ENCODE peak calls at places on chromosome 21, in seven cellular contexts. One of them, this sample, is unnamed. For H3K4me1, the result is how much of the 10 kb centered on the place peaks cover.

GRCh38 chr21:32611471-32611997 is 643 bp downstream of the CFAP298 start:
- DNase-seq in esophagus squamous epithelium: no peak
- DNase-seq in GM12878: no peak
- DNase-seq in mammary epithelial cell: peak
- DNase-seq in kidney: no peak
- DNase-seq in heart right ventricle: peak
- DNase-seq in IMR-90: peak
- DNase-seq in this sample: no peak

GRCh38 chr21:32590130-32590529 is 4.8 kb upstream of the TCP10L start:
- DNase-seq in esophagus squamous epithelium: no peak
- DNase-seq in IMR-90: no peak
- DNase-seq in mammary epithelial cell: no peak
- DNase-seq in GM12878: no peak
- DNase-seq in kidney: no peak
- DNase-seq in heart right ventricle: no peak
- DNase-seq in this sample: no peak

GRCh38 chr21:31570824-31571425 is 88.6 kb upstream of the SOD1 start:
- DNase-seq in IMR-90: no peak
- DNase-seq in heart right ventricle: no peak
- DNase-seq in GM12878: no peak
- DNase-seq in esophagus squamous epithelium: no peak
- DNase-seq in mammary epithelial cell: no peak
- DNase-seq in kidney: no peak
- DNase-seq in this sample: no peak

GRCh38 chr21:27422435-27422834 is 455.5 kb upstream of the ADAMTS5 start:
- DNase-seq in kidney: no peak
- DNase-seq in IMR-90: peak
- DNase-seq in mammary epithelial cell: peak
- DNase-seq in esophagus squamous epithelium: no peak
- DNase-seq in GM12878: no peak
- DNase-seq in heart right ventricle: no peak
- DNase-seq in this sample: no peak

GRCh38 chr21:33866851-33867250 is 48.8 kb downstream of the ATP5PO start:
- DNase-seq in kidney: no peak
- DNase-seq in esophagus squamous epithelium: no peak
- DNase-seq in heart right ventricle: no peak
- DNase-seq in IMR-90: peak
- DNase-seq in GM12878: no peak
- DNase-seq in mammary epithelial cell: no peak
- DNase-seq in this sample: no peak

GRCh38 chr21:24727803-24728425 is 879.4 kb downstream of the MRPL39 start:
- DNase-seq in kidney: no peak
- DNase-seq in GM12878: no peak
- DNase-seq in heart right ventricle: no peak
- DNase-seq in esophagus squamous epithelium: no peak
- DNase-seq in IMR-90: peak
- DNase-seq in mammary epithelial cell: no peak
- DNase-seq in this sample: no peak

GRCh38 chr21:35075546-35075945 is 26.4 kb upstream of the RUNX1 start:
- DNase-seq in kidney: no peak
- DNase-seq in mammary epithelial cell: peak
- DNase-seq in GM12878: no peak
- DNase-seq in IMR-90: peak
- DNase-seq in heart right ventricle: no peak
- DNase-seq in esophagus squamous epithelium: no peak
- DNase-seq in this sample: no peak

GRCh38 chr21:26966978-26967913 is at the start of gene ADAMTS5:
- DNase-seq in IMR-90: peak
- DNase-seq in GM12878: no peak
- DNase-seq in esophagus squamous epithelium: no peak
- DNase-seq in kidney: peak
- DNase-seq in heart right ventricle: peak
- DNase-seq in mammary epithelial cell: peak
- DNase-seq in this sample: peak

GRCh38 chr21:25949701-25950100 is 214.9 kb downstream of the GABPA start:
- DNase-seq in mammary epithelial cell: no peak
- DNase-seq in kidney: no peak
- DNase-seq in esophagus squamous epithelium: no peak
- DNase-seq in IMR-90: no peak
- DNase-seq in GM12878: no peak
- DNase-seq in heart right ventricle: no peak
- DNase-seq in this sample: no peak

GRCh38 chr21:33874161-33874560 is 41.4 kb downstream of the ATP5PO start:
- DNase-seq in esophagus squamous epithelium: no peak
- DNase-seq in heart right ventricle: no peak
- DNase-seq in kidney: no peak
- DNase-seq in GM12878: no peak
- DNase-seq in mammary epithelial cell: no peak
- DNase-seq in IMR-90: no peak
- DNase-seq in this sample: no peak

GRCh38 chr21:25464275-25464674 is 143.0 kb downstream of the MRPL39 start:
- DNase-seq in IMR-90: no peak
- DNase-seq in kidney: no peak
- DNase-seq in heart right ventricle: no peak
- DNase-seq in mammary epithelial cell: peak
- DNase-seq in GM12878: no peak
- DNase-seq in esophagus squamous epithelium: no peak
- DNase-seq in this sample: no peak

GRCh38 chr21:35408401-35408800 is 359.3 kb upstream of the RUNX1 start:
- DNase-seq in esophagus squamous epithelium: no peak
- DNase-seq in heart right ventricle: no peak
- DNase-seq in GM12878: no peak
- DNase-seq in kidney: no peak
- DNase-seq in IMR-90: peak
- DNase-seq in mammary epithelial cell: peak
- DNase-seq in this sample: no peak

GRCh38 chr21:40719615-40720014 is 127.3 kb downstream of the DSCAM start:
- DNase-seq in IMR-90: no peak
- DNase-seq in heart right ventricle: no peak
- DNase-seq in kidney: no peak
- DNase-seq in GM12878: no peak
- DNase-seq in mammary epithelial cell: no peak
- DNase-seq in esophagus squamous epithelium: no peak
- DNase-seq in this sample: no peak

GRCh38 chr21:25097648-25098047 is 509.6 kb downstream of the MRPL39 start:
- DNase-seq in kidney: no peak
- DNase-seq in esophagus squamous epithelium: no peak
- DNase-seq in heart right ventricle: no peak
- DNase-seq in GM12878: no peak
- DNase-seq in IMR-90: no peak
- DNase-seq in mammary epithelial cell: no peak
- DNase-seq in this sample: no peak

GRCh38 chr21:24163539-24163938 is 1443.7 kb downstream of the MRPL39 start:
- DNase-seq in GM12878: no peak
- DNase-seq in heart right ventricle: no peak
- DNase-seq in kidney: no peak
- DNase-seq in IMR-90: no peak
- DNase-seq in mammary epithelial cell: no peak
- DNase-seq in esophagus squamous epithelium: no peak
- DNase-seq in this sample: no peak

GRCh38 chr21:42636535-42636914 is 16.9 kb upstream of the PDE9A start:
- DNase-seq in GM12878: no peak
- DNase-seq in heart right ventricle: no peak
- DNase-seq in esophagus squamous epithelium: no peak
- DNase-seq in IMR-90: peak
- DNase-seq in mammary epithelial cell: peak
- DNase-seq in kidney: no peak
- DNase-seq in this sample: no peak

GRCh38 chr21:38984568-38984967 is 178.8 kb downstream of the ETS2 start:
- DNase-seq in mammary epithelial cell: no peak
- DNase-seq in IMR-90: no peak
- DNase-seq in GM12878: no peak
- DNase-seq in esophagus squamous epithelium: no peak
- DNase-seq in heart right ventricle: no peak
- DNase-seq in kidney: no peak
- DNase-seq in this sample: no peak

GRCh38 chr21:31181089-31181757 is 142.9 kb upstream of the KRTAP19-8 start:
- DNase-seq in IMR-90: no peak
- DNase-seq in heart right ventricle: no peak
- DNase-seq in kidney: no peak
- DNase-seq in esophagus squamous epithelium: no peak
- DNase-seq in GM12878: no peak
- DNase-seq in mammary epithelial cell: no peak
- DNase-seq in this sample: no peak

GRCh38 chr21:34154878-34155277 is 81.5 kb downstream of the MRPS6 start:
- DNase-seq in kidney: no peak
- DNase-seq in heart right ventricle: no peak
- DNase-seq in mammary epithelial cell: no peak
- DNase-seq in GM12878: no peak
- DNase-seq in esophagus squamous epithelium: no peak
- DNase-seq in IMR-90: no peak
- DNase-seq in this sample: no peak

GRCh38 chr21:42441963-42442362 is 38.3 kb downstream of the UBASH3A start:
- DNase-seq in IMR-90: no peak
- DNase-seq in kidney: peak
- DNase-seq in heart right ventricle: no peak
- DNase-seq in mammary epithelial cell: no peak
- DNase-seq in esophagus squamous epithelium: no peak
- DNase-seq in GM12878: no peak
- DNase-seq in this sample: no peak

GRCh38 chr21:21788591-21788990 is 790.4 kb downstream of the NCAM2 start:
- DNase-seq in GM12878: no peak
- DNase-seq in kidney: no peak
- DNase-seq in IMR-90: no peak
- DNase-seq in esophagus squamous epithelium: no peak
- DNase-seq in mammary epithelial cell: no peak
- DNase-seq in heart right ventricle: no peak
- DNase-seq in this sample: no peak

GRCh38 chr21:45970674-45971486 is 10.7 kb upstream of the COL6A1 start:
- DNase-seq in kidney: peak
- DNase-seq in heart right ventricle: peak
- DNase-seq in esophagus squamous epithelium: no peak
- DNase-seq in IMR-90: peak
- DNase-seq in GM12878: no peak
- DNase-seq in mammary epithelial cell: no peak
- DNase-seq in this sample: peak

GRCh38 chr21:31872452-31873274 is at the start of gene HUNK:
- DNase-seq in esophagus squamous epithelium: no peak
- DNase-seq in GM12878: no peak
- DNase-seq in kidney: peak
- DNase-seq in IMR-90: peak
- DNase-seq in heart right ventricle: peak
- DNase-seq in mammary epithelial cell: peak
- DNase-seq in this sample: no peak

GRCh38 chr21:32705139-32705538 is 22.7 kb downstream of the SYNJ1 start:
- DNase-seq in kidney: no peak
- DNase-seq in IMR-90: peak
- DNase-seq in GM12878: no peak
- DNase-seq in heart right ventricle: no peak
- DNase-seq in mammary epithelial cell: no peak
- DNase-seq in esophagus squamous epithelium: no peak
- DNase-seq in this sample: no peak

GRCh38 chr21:37075214-37075770 is 2.2 kb downstream of the TTC3 start:
- DNase-seq in IMR-90: no peak
- DNase-seq in mammary epithelial cell: no peak
- DNase-seq in esophagus squamous epithelium: no peak
- DNase-seq in heart right ventricle: no peak
- DNase-seq in kidney: no peak
- DNase-seq in GM12878: no peak
- DNase-seq in this sample: no peak
- H3K4me1 ChIP-seq in IMR-90: under half
- H3K4me1 ChIP-seq in mammary epithelial cell: under half
- H3K4me1 ChIP-seq in esophagus squamous epithelium: under half
- H3K4me1 ChIP-seq in heart right ventricle: under half
- H3K4me1 ChIP-seq in kidney: under half
- H3K4me1 ChIP-seq in GM12878: under half
- H3K4me1 ChIP-seq in this sample: under half

DNA sequence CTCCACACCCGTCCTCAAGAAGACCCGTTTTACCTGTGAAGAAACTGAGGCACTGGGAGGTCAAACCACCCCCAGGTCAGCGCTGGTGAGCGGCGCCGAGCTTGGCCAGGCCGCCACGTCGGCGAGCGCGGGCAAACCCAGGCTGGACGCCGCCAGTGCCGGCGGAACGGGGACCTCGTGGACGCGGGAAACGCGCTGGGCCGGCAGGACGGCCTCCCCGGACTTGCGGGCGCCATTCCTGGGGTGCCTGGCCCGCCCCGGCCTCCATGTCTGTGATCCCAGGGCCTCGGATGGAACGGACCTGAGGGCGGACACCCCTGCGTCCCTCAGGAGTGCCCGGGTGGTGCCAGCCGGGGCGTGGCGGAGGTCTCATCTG is 762 bp upstream of the SUMO3 start:
- DNase-seq in kidney: peak
- DNase-seq in heart right ventricle: peak
- DNase-seq in mammary epithelial cell: no peak
- DNase-seq in IMR-90: no peak
- DNase-seq in GM12878: no peak
- DNase-seq in esophagus squamous epithelium: no peak
- DNase-seq in this sample: no peak
- H3K27ac ChIP-seq in kidney: no peak
- H3K27ac ChIP-seq in heart right ventricle: peak
- H3K27ac ChIP-seq in mammary epithelial cell: peak
- H3K27ac ChIP-seq in IMR-90: no peak
- H3K27ac ChIP-seq in GM12878: peak
- H3K27ac ChIP-seq in esophagus squamous epithelium: peak
- H3K27ac ChIP-seq in this sample: peak

GRCh38 chr21:14583629-14584251 is 37.6 kb upstream of the SAMSN1 start:
- DNase-seq in heart right ventricle: no peak
- DNase-seq in GM12878: no peak
- DNase-seq in IMR-90: no peak
- DNase-seq in esophagus squamous epithelium: no peak
- DNase-seq in mammary epithelial cell: no peak
- DNase-seq in kidney: no peak
- DNase-seq in this sample: no peak
- H3K4me3 ChIP-seq in heart right ventricle: no peak
- H3K4me3 ChIP-seq in GM12878: no peak
- H3K4me3 ChIP-seq in IMR-90: no peak
- H3K4me3 ChIP-seq in esophagus squamous epithelium: no peak
- H3K4me3 ChIP-seq in mammary epithelial cell: no peak
- H3K4me3 ChIP-seq in kidney: no peak
- H3K4me3 ChIP-seq in this sample: no peak

DNA sequence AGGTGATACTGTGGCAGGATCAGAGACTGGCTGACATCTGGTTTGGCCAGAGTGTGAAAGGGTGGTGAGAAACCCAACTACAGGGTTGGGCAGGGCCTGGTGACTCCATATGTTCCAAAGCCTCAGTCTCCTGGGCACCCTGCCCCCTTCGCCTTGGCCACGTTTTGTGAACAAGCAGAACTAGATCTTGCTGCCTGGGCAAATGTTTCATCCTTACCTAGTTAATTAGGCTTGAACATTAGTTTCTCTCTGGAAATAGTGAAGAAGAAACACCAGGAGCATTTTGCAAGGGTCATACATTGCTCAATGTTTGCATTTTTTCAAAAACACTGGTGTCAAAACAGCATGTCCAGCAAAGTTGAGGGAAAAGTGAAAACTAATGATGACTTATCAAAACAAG is 60.5 kb downstream of the MAP3K7CL start:
- DNase-seq in GM12878: no peak
- DNase-seq in kidney: no peak
- DNase-seq in esophagus squamous epithelium: no peak
- DNase-seq in IMR-90: peak
- DNase-seq in mammary epithelial cell: peak
- DNase-seq in heart right ventricle: no peak
- DNase-seq in this sample: no peak
- H3K4me1 ChIP-seq in GM12878: under half
- H3K4me1 ChIP-seq in kidney: under half
- H3K4me1 ChIP-seq in esophagus squamous epithelium: under half
- H3K4me1 ChIP-seq in IMR-90: under half
- H3K4me1 ChIP-seq in mammary epithelial cell: under half
- H3K4me1 ChIP-seq in heart right ventricle: half or more
- H3K4me1 ChIP-seq in this sample: half or more

This sample was measured in RWPE2.